ENCODE peak calls at places on chromosome 6, in seven cellular contexts. J, H, W, Q, T, S and I are unnamed samples.

GRCh38 chr6:157096522-157096921 is 226.8 kb downstream of the TMEM242 start:
- DNase-seq in J (no peak), H (no peak), W (no peak), Q (no peak), T (peak), S (no peak), I (no peak)

GRCh38 chr6:7140631-7141366 is 33.0 kb downstream of the RREB1 start:
- DNase-seq in J (peak), H (peak), W (peak), Q (peak), T (peak), S (peak), I (peak)

GRCh38 chr6:4922488-4923037 is 81.3 kb downstream of the RPP40 start:
- DNase-seq in J (no peak), H (no peak), W (no peak), Q (no peak), T (no peak), S (no peak), I (no peak)

GRCh38 chr6:142731611-142732010 is 213.4 kb downstream of the HIVEP2 start:
- DNase-seq in J (no peak), H (no peak), W (no peak), Q (no peak), T (no peak), S (no peak), I (no peak)

GRCh38 chr6:113855500-113856010 is 1.6 kb upstream of the MARCKS start:
- DNase-seq in J (no peak), H (peak), W (peak), Q (no peak), T (peak), S (no peak), I (no peak)

GRCh38 chr6:78483546-78483945 is 383.8 kb upstream of the IRAK1BP1 start:
- DNase-seq in J (no peak), H (peak), W (no peak), Q (no peak), T (no peak), S (no peak), I (no peak)

GRCh38 chr6:84766118-84766683 is 1.8 kb upstream of the TBX18 start:
- DNase-seq in J (no peak), H (no peak), W (no peak), Q (no peak), T (no peak), S (no peak), I (no peak)

GRCh38 chr6:150651808-150652473 is 52.3 kb downstream of the PLEKHG1 start:
- DNase-seq in J (no peak), H (peak), W (no peak), Q (no peak), T (no peak), S (no peak), I (no peak)

GRCh38 chr6:81623106-81623834 is 129.2 kb downstream of the TENT5A start:
- DNase-seq in J (no peak), H (no peak), W (no peak), Q (no peak), T (no peak), S (no peak), I (no peak)